ENCODE peak calls at places on chromosome 16, in four cellular contexts. N is A549, S is AG04450, J is A673. H is an unnamed sample.

GRCh38 chr16:31088459-31089183 is at the start of gene PRSS53:
- DNase-seq in N (no peak), S (no peak), J (no peak), H (no peak)

GRCh38 chr16:1532771-1533170 is 695 bp upstream of the TMEM204 start:
- DNase-seq in N (no peak), S (no peak), J (no peak), H (no peak)

GRCh38 chr16:4700380-4700996 is 7.1 kb downstream of the NUDT16L1 start:
- DNase-seq in N (no peak), S (no peak), J (no peak), H (no peak)

GRCh38 chr16:46789499-46790414 is 41.2 kb downstream of the C16orf87 start:
- DNase-seq in N (peak), S (no peak), J (peak), H (no peak)

GRCh38 chr16:9901-10665 is 43.3 kb downstream of the POLR3K start:
- DNase-seq in N (peak), S (no peak), J (peak), H (no peak)

GRCh38 chr16:82192665-82193064 is 22.6 kb upstream of the MPHOSPH6 start:
- DNase-seq in N (no peak), S (peak), J (no peak), H (peak)

GRCh38 chr16:24309222-24309905 is 53.2 kb downstream of the CACNG3 start:
- DNase-seq in N (peak), S (no peak), J (peak), H (no peak)

GRCh38 chr16:1261131-1261917 is 5.5 kb downstream of the TPSD1 start:
- DNase-seq in N (no peak), S (no peak), J (no peak), H (no peak)

GRCh38 chr16:51152691-51153261 is 1.7 kb upstream of the SALL1 start:
- DNase-seq in N (no peak), S (no peak), J (peak), H (no peak)

GRCh38 chr16:17364319-17365210 is 106.2 kb downstream of the XYLT1 start:
- DNase-seq in N (no peak), S (peak), J (no peak), H (peak)

GRCh38 chr16:85393674-85394510 is 219.2 kb upstream of the GSE1 start:
- DNase-seq in N (peak), S (no peak), J (peak), H (no peak)

GRCh38 chr16:46996391-46996790 is 22.9 kb upstream of the DNAJA2 start:
- DNase-seq in N (no peak), S (no peak), J (no peak), H (no peak)

GRCh38 chr16:15880434-15880833 is 8.0 kb downstream of the CEP20 start:
- DNase-seq in N (no peak), S (no peak), J (no peak), H (no peak)

GRCh38 chr16:31138621-31139578 is 3.4 kb upstream of the PRSS8 start:
- DNase-seq in N (peak), S (no peak), J (no peak), H (no peak)

GRCh38 chr16:27427538-27427937 is 25.6 kb downstream of the IL21R start:
- DNase-seq in N (no peak), S (no peak), J (no peak), H (no peak)

GRCh38 chr16:28297784-28298510 is 5.6 kb downstream of the SBK1 start:
- DNase-seq in N (no peak), S (no peak), J (no peak), H (no peak)

GRCh38 chr16:85735225-85735722 is 15.6 kb downstream of the C16orf74 start:
- DNase-seq in N (no peak), S (no peak), J (no peak), H (no peak)

GRCh38 chr16:86768231-86768791 is 190.0 kb downstream of the FOXL1 start:
- DNase-seq in N (no peak), S (no peak), J (no peak), H (no peak)
- TF ChIP-seq CTCF in N (no peak), S (no peak), J (peak), H (no peak)

GRCh38 chr16:53982631-53983042 is 278.7 kb downstream of the FTO start:
- DNase-seq in N (no peak), S (no peak), J (no peak), H (no peak)
- TF ChIP-seq CTCF in N (no peak), S (no peak), J (no peak), H (no peak)

GRCh38 chr16:35525979-35526590 is 2066.7 kb downstream of the TP53TG3F start:
- DNase-seq in N (peak), S (no peak), J (no peak), H (no peak)
- TF ChIP-seq CTCF in N (no peak), S (no peak), J (no peak), H (no peak)

GRCh38 chr16:73361061-73361460 is 313.1 kb upstream of the ZFHX3 start:
- DNase-seq in N (no peak), S (no peak), J (no peak), H (no peak)
- TF ChIP-seq CTCF in N (no peak), S (no peak), J (no peak), H (no peak)

GRCh38 chr16:73265124-73265838 is 217.4 kb upstream of the ZFHX3 start:
- DNase-seq in N (no peak), S (no peak), J (no peak), H (no peak)

GRCh38 chr16:73262931-73263330 is 215.0 kb upstream of the ZFHX3 start:
- DNase-seq in N (no peak), S (no peak), J (no peak), H (no peak)

GRCh38 chr16:73274140-73274539 is 226.2 kb upstream of the ZFHX3 start:
- DNase-seq in N (no peak), S (no peak), J (no peak), H (no peak)

DNA sequence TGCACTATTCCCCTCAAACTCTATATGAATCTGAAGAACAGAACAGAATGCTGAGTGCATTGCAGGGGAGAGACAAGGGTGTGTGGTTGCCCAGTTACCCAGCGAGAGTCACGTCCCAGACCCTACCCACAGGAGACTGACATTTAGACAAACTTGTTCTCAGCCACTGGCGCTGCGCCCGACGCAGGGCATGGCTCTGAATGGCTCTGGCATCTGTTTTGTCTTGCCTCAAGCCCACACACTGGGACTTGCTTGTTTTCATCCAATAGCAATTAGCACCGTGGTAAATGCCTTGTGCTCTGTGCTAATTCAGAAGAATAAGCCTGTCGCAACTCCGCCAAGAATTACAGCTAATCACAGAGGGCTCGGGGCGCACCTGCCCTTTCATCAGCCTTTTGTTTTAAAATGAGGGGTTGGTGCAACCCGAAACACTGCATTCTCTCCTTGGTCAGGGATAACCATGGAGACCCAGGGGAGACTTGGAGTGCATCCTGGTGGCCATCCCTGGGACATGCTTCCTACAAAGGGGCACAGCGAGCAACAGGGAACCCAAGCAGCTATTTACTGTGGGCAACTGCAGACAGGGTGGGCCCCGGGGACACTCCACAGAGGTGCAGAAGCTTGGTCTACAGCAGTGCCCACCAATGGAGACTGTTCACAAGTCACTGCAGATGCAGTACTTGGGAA is 220.5 kb upstream of the ZFHX3 start:
- DNase-seq in N (peak), S (no peak), J (peak), H (no peak)
- TF ChIP-seq CTCF in N (no peak), S (peak), J (peak), H (peak)

GRCh38 chr16:58497468-58497867 is 2.5 kb upstream of the NDRG4 start:
- DNase-seq in N (no peak), S (no peak), J (no peak), H (no peak)

GRCh38 chr16:58492735-58493134 is 7.2 kb upstream of the NDRG4 start:
- DNase-seq in N (no peak), S (no peak), J (no peak), H (no peak)

GRCh38 chr16:58493756-58494431 is 6.0 kb upstream of the NDRG4 start:
- DNase-seq in N (no peak), S (no peak), J (no peak), H (no peak)

GRCh38 chr16:58495861-58496331 is 4.0 kb upstream of the NDRG4 start:
- DNase-seq in N (no peak), S (no peak), J (no peak), H (no peak)

GRCh38 chr16:58494981-58495860 is 4.7 kb upstream of the NDRG4 start:
- DNase-seq in N (peak), S (peak), J (peak), H (peak)
- TF ChIP-seq CTCF in N (peak), S (peak), J (peak), H (peak)